ENCODE peak calls at places on chromosome 3, in nine cellular contexts. One of them, this sample, is unnamed.
A peak's percentile ranks its signal among the peaks of the same experiment; 100 is the strongest.

GRCh38 chr3:145776782-145777408 is 384.1 kb downstream of the PLOD2 start:
- DNase-seq in uterus: no peak
- DNase-seq in Peyer's patch: no peak
- DNase-seq in PC-3: peak; percentile 67
- DNase-seq in endodermal cell: peak; percentile 84
- DNase-seq in HepG2: peak; percentile 47
- DNase-seq in sigmoid colon: no peak
- DNase-seq in heart right ventricle: no peak
- DNase-seq in psoas muscle: no peak
- DNase-seq in this sample: peak; percentile 78

GRCh38 chr3:5341610-5342009 is 154.1 kb downstream of the EDEM1 start:
- DNase-seq in PC-3: no peak
- DNase-seq in Peyer's patch: no peak
- DNase-seq in endodermal cell: no peak
- DNase-seq in HepG2: no peak
- DNase-seq in sigmoid colon: no peak
- DNase-seq in uterus: no peak
- DNase-seq in psoas muscle: no peak
- DNase-seq in heart right ventricle: no peak
- DNase-seq in this sample: no peak

GRCh38 chr3:193910886-193911738 is 224.8 kb upstream of the HES1 start:
- DNase-seq in HepG2: no peak
- DNase-seq in uterus: no peak
- DNase-seq in endodermal cell: no peak
- DNase-seq in Peyer's patch: no peak
- DNase-seq in sigmoid colon: no peak
- DNase-seq in PC-3: peak; percentile 17
- DNase-seq in psoas muscle: no peak
- DNase-seq in heart right ventricle: no peak
- DNase-seq in this sample: no peak

GRCh38 chr3:143040264-143040879 is 39.0 kb downstream of the U2SURP start:
- DNase-seq in psoas muscle: no peak
- DNase-seq in uterus: no peak
- DNase-seq in heart right ventricle: no peak
- DNase-seq in PC-3: peak; percentile 40
- DNase-seq in endodermal cell: no peak
- DNase-seq in Peyer's patch: no peak
- DNase-seq in sigmoid colon: no peak
- DNase-seq in HepG2: no peak
- DNase-seq in this sample: no peak

GRCh38 chr3:39038165-39038564 is 13.6 kb downstream of the SCN11A start:
- DNase-seq in PC-3: peak; percentile 79
- DNase-seq in endodermal cell: no peak
- DNase-seq in sigmoid colon: no peak
- DNase-seq in uterus: no peak
- DNase-seq in psoas muscle: no peak
- DNase-seq in Peyer's patch: no peak
- DNase-seq in HepG2: no peak
- DNase-seq in heart right ventricle: no peak
- DNase-seq in this sample: no peak

GRCh38 chr3:129010316-129010956 is 9.3 kb downstream of the EFCC1 start:
- DNase-seq in endodermal cell: no peak
- DNase-seq in sigmoid colon: no peak
- DNase-seq in psoas muscle: no peak
- DNase-seq in Peyer's patch: no peak
- DNase-seq in PC-3: no peak
- DNase-seq in uterus: no peak
- DNase-seq in heart right ventricle: no peak
- DNase-seq in HepG2: no peak
- DNase-seq in this sample: no peak

GRCh38 chr3:131538968-131539367 is 36.2 kb upstream of the MRPL3 start:
- DNase-seq in endodermal cell: no peak
- DNase-seq in psoas muscle: no peak
- DNase-seq in heart right ventricle: no peak
- DNase-seq in sigmoid colon: no peak
- DNase-seq in HepG2: no peak
- DNase-seq in PC-3: no peak
- DNase-seq in Peyer's patch: no peak
- DNase-seq in uterus: no peak
- DNase-seq in this sample: no peak

GRCh38 chr3:37291275-37291700 is 116.9 kb upstream of the LRRFIP2 start:
- DNase-seq in HepG2: no peak
- DNase-seq in uterus: no peak
- DNase-seq in sigmoid colon: no peak
- DNase-seq in endodermal cell: no peak
- DNase-seq in PC-3: peak; percentile 45
- DNase-seq in psoas muscle: no peak
- DNase-seq in heart right ventricle: no peak
- DNase-seq in Peyer's patch: no peak
- DNase-seq in this sample: no peak

GRCh38 chr3:197468866-197469382 is 86.8 kb downstream of the BDH1 start:
- DNase-seq in PC-3: no peak
- DNase-seq in heart right ventricle: no peak
- DNase-seq in endodermal cell: peak; percentile 53
- DNase-seq in sigmoid colon: no peak
- DNase-seq in Peyer's patch: no peak
- DNase-seq in uterus: no peak
- DNase-seq in psoas muscle: no peak
- DNase-seq in HepG2: peak; percentile 83
- DNase-seq in this sample: peak; percentile 42

GRCh38 chr3:40925228-40925627 is 274.1 kb upstream of the CTNNB1 start:
- DNase-seq in psoas muscle: no peak
- DNase-seq in uterus: no peak
- DNase-seq in PC-3: no peak
- DNase-seq in endodermal cell: peak; percentile 48
- DNase-seq in heart right ventricle: no peak
- DNase-seq in sigmoid colon: no peak
- DNase-seq in Peyer's patch: no peak
- DNase-seq in HepG2: no peak
- DNase-seq in this sample: no peak

GRCh38 chr3:148309390-148310035 is 388.2 kb upstream of the AGTR1 start:
- DNase-seq in uterus: no peak
- DNase-seq in heart right ventricle: no peak
- DNase-seq in Peyer's patch: no peak
- DNase-seq in sigmoid colon: no peak
- DNase-seq in PC-3: peak; percentile 57
- DNase-seq in HepG2: peak; percentile 46
- DNase-seq in endodermal cell: peak; percentile 70
- DNase-seq in psoas muscle: no peak
- DNase-seq in this sample: peak; percentile 33

GRCh38 chr3:37861540-37862051 is at the start of gene CTDSPL:
- DNase-seq in psoas muscle: peak; percentile 59
- DNase-seq in endodermal cell: peak; percentile 85
- DNase-seq in Peyer's patch: no peak
- DNase-seq in heart right ventricle: peak; percentile 63
- DNase-seq in HepG2: peak; percentile 21
- DNase-seq in sigmoid colon: peak; percentile 68
- DNase-seq in uterus: peak; percentile 38
- DNase-seq in PC-3: peak; percentile 41
- DNase-seq in this sample: peak; percentile 30

GRCh38 chr3:122931636-122932035 is 95.9 kb downstream of the SEMA5B start:
- DNase-seq in endodermal cell: no peak
- DNase-seq in heart right ventricle: no peak
- DNase-seq in psoas muscle: no peak
- DNase-seq in uterus: no peak
- DNase-seq in PC-3: peak; percentile 42
- DNase-seq in HepG2: peak; percentile 20
- DNase-seq in Peyer's patch: no peak
- DNase-seq in sigmoid colon: no peak
- DNase-seq in this sample: no peak

GRCh38 chr3:122934251-122934650 is 93.3 kb downstream of the SEMA5B start:
- DNase-seq in endodermal cell: no peak
- DNase-seq in Peyer's patch: no peak
- DNase-seq in uterus: no peak
- DNase-seq in HepG2: no peak
- DNase-seq in sigmoid colon: no peak
- DNase-seq in psoas muscle: no peak
- DNase-seq in heart right ventricle: no peak
- DNase-seq in PC-3: no peak
- DNase-seq in this sample: no peak

GRCh38 chr3:122930371-122930997 is 97.1 kb downstream of the SEMA5B start:
- DNase-seq in HepG2: peak; percentile 39
- DNase-seq in PC-3: no peak
- DNase-seq in heart right ventricle: no peak
- DNase-seq in sigmoid colon: peak; percentile 37
- DNase-seq in endodermal cell: no peak
- DNase-seq in psoas muscle: no peak
- DNase-seq in Peyer's patch: no peak
- DNase-seq in uterus: no peak
- DNase-seq in this sample: no peak

GRCh38 chr3:122929576-122930365 is 97.8 kb downstream of the SEMA5B start:
- DNase-seq in Peyer's patch: no peak
- DNase-seq in PC-3: no peak
- DNase-seq in sigmoid colon: peak; percentile 44
- DNase-seq in uterus: no peak
- DNase-seq in HepG2: no peak
- DNase-seq in heart right ventricle: no peak
- DNase-seq in endodermal cell: no peak
- DNase-seq in psoas muscle: no peak
- DNase-seq in this sample: no peak

DNA sequence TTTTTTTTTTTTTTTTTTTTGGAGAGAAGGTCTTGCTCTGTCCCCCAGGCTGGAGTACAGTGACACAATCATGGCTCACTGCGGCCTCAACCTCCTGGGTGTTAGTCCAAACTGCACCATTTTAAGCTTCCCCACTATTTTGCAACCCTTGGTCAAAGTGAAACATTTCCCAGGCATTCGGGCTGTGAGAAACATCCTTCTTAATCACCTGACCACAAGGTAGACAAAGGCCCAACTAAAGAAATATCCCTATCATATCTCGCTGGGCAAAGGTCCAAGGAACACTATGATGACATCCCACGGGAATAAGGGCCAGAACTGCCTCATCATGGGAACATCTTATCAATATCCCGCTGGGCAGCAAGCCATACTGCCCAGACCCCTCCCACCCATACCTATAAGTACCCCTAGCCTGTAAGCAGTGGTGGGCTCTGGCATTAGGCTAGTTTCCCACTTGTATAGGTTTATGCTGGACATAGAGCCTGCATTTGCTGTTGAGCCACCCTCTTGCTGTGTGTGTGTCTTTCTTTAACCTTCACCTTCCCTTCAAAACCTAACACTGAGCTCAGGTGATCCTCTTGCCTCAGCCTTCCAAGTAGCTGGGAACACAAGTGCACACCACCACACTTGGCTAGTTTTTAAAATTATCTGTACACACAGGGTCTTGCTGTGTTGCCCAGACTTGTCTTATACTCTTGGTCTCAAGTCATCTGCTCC is 95.2 kb downstream of the SEMA5B start:
- DNase-seq in HepG2: no peak
- DNase-seq in psoas muscle: no peak
- DNase-seq in endodermal cell: no peak
- DNase-seq in Peyer's patch: no peak
- DNase-seq in sigmoid colon: no peak
- DNase-seq in uterus: no peak
- DNase-seq in PC-3: peak; percentile 75
- DNase-seq in heart right ventricle: no peak
- DNase-seq in this sample: peak; percentile 42
- H3K4me1 ChIP-seq in HepG2: peaks cover 41% of the 10 kb centered on the region
- H3K4me1 ChIP-seq in psoas muscle: no peaks in the 10 kb centered on the region
- H3K4me1 ChIP-seq in endodermal cell: no peaks in the 10 kb centered on the region
- H3K4me1 ChIP-seq in Peyer's patch: no peaks in the 10 kb centered on the region
- H3K4me1 ChIP-seq in sigmoid colon: no peaks in the 10 kb centered on the region
- H3K4me1 ChIP-seq in uterus: no peaks in the 10 kb centered on the region
- H3K4me1 ChIP-seq in PC-3: peaks cover 10% of the 10 kb centered on the region
- H3K4me1 ChIP-seq in heart right ventricle: peaks cover 11% of the 10 kb centered on the region
- H3K4me1 ChIP-seq in this sample: peaks cover 30% of the 10 kb centered on the region

GRCh38 chr3:168467085-168467714 is 371.5 kb upstream of the GOLIM4 start:
- DNase-seq in heart right ventricle: no peak
- DNase-seq in psoas muscle: no peak
- DNase-seq in Peyer's patch: no peak
- DNase-seq in uterus: no peak
- DNase-seq in PC-3: peak; percentile 64
- DNase-seq in HepG2: no peak
- DNase-seq in endodermal cell: peak; percentile 59
- DNase-seq in sigmoid colon: no peak
- DNase-seq in this sample: peak; percentile 17
- TF ChIP-seq CTCF in heart right ventricle: peak; percentile 11
- TF ChIP-seq CTCF in psoas muscle: peak; percentile 18
- TF ChIP-seq CTCF in Peyer's patch: peak; percentile 16
- TF ChIP-seq CTCF in uterus: no peak
- TF ChIP-seq CTCF in PC-3: peak; percentile 79
- TF ChIP-seq CTCF in HepG2: no peak
- TF ChIP-seq CTCF in endodermal cell: peak; percentile 72
- TF ChIP-seq CTCF in sigmoid colon: no peak
- TF ChIP-seq CTCF in this sample: no peak

DNA sequence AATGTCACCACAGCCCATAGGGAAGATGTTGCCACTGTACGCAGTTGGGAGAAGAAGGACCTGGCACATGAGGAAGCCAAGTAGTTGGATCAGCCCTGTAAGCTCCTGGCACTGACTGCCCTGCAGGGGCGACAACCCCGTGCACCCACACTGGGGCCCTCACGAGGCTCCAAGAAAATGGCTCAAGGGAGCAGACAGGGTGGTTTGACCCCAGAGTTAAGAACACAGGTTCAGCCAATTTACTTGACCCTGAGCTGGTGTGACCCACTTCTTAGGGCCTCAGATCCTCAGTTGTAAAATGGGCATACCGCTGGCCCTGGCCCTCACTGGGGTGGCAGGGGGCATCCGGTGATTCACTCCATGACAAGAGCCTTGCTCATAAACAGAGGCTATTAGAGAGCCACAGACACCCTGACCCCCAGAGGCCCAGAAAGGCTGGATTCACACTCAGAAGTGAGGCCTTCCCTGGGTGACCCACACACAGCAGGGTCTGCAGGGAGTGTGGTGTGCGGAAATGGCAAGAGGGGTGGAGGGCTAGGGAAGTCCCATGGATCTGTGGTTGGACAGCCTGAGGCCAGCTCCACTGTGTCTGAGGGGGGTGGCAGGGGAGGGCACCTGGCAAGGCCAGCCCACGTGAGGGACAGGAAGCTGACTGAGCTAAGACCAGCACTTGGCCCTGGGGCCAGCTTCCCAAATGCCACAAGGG is 1.7 kb upstream of the HHATL start:
- DNase-seq in psoas muscle: no peak
- DNase-seq in PC-3: peak; percentile 10
- DNase-seq in Peyer's patch: no peak
- DNase-seq in endodermal cell: no peak
- DNase-seq in sigmoid colon: no peak
- DNase-seq in uterus: no peak
- DNase-seq in HepG2: no peak
- DNase-seq in heart right ventricle: no peak
- DNase-seq in this sample: no peak
- H3K36me3 ChIP-seq in psoas muscle: no peaks in the 10 kb centered on the region
- H3K36me3 ChIP-seq in PC-3: no peaks in the 10 kb centered on the region
- H3K36me3 ChIP-seq in Peyer's patch: no peaks in the 10 kb centered on the region
- H3K36me3 ChIP-seq in endodermal cell: no peaks in the 10 kb centered on the region
- H3K36me3 ChIP-seq in sigmoid colon: no peaks in the 10 kb centered on the region
- H3K36me3 ChIP-seq in uterus: no peaks in the 10 kb centered on the region
- H3K36me3 ChIP-seq in HepG2: no peaks in the 10 kb centered on the region
- H3K36me3 ChIP-seq in heart right ventricle: no peaks in the 10 kb centered on the region
- H3K36me3 ChIP-seq in this sample: no peaks in the 10 kb centered on the region

DNA sequence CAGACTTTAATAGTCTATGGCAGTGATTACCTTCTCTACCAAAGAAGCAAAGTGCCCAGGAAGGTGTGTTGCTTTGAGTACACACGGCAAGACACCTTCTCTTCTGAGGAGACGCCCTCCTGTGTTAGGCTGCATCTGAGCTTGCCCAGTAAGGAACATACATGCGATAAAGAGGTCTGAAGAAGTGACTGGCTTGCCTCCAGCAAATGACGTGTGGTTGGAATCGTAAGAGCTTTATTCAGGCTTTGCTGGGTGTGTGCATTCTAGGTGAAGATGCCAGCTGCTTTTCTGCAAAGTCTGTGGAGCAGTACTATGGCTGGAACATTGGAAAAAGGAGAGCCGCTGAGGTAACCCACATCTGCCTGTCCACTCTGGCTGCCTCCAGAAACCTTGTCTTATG is 22.4 kb downstream of the MAP6D1 start:
- DNase-seq in uterus: no peak
- DNase-seq in HepG2: no peak
- DNase-seq in psoas muscle: no peak
- DNase-seq in sigmoid colon: no peak
- DNase-seq in endodermal cell: no peak
- DNase-seq in PC-3: no peak
- DNase-seq in Peyer's patch: no peak
- DNase-seq in heart right ventricle: no peak
- DNase-seq in this sample: no peak
- H3K4me1 ChIP-seq in uterus: no peaks in the 10 kb centered on the region
- H3K4me1 ChIP-seq in HepG2: no peaks in the 10 kb centered on the region
- H3K4me1 ChIP-seq in psoas muscle: no peaks in the 10 kb centered on the region
- H3K4me1 ChIP-seq in sigmoid colon: no peaks in the 10 kb centered on the region
- H3K4me1 ChIP-seq in endodermal cell: no peaks in the 10 kb centered on the region
- H3K4me1 ChIP-seq in PC-3: no peaks in the 10 kb centered on the region
- H3K4me1 ChIP-seq in Peyer's patch: no peaks in the 10 kb centered on the region
- H3K4me1 ChIP-seq in heart right ventricle: no peaks in the 10 kb centered on the region
- H3K4me1 ChIP-seq in this sample: peaks cover 3% of the 10 kb centered on the region